ENCODE peak calls at places on chromosomes 16 and 17, in seven cellular contexts. G is psoas muscle; Z is immature natural killer cell; R is CD8-positive, alpha-beta memory T cell; Q is spleen; X is hippocampal formation; F is posterior cingulate gyrus. P is an unnamed sample.
A peak's percentile ranks its signal among the peaks of the same experiment; 100 is the strongest.

GRCh38 chr16:62225675-62226074 is 189.4 kb upstream of the CDH8 start:
- DNase-seq in G (peak; percentile 61), Z (no peak), R (no peak), Q (no peak), X (peak; percentile 11), F (peak; percentile 78), P (no peak)

GRCh38 chr17:8869416-8869815 is 1.9 kb upstream of the PIK3R6 start:
- DNase-seq in G (no peak), Z (no peak), R (peak; percentile 9), Q (no peak), X (no peak), F (no peak), P (no peak)

GRCh38 chr17:49434821-49435581 is 20.3 kb upstream of the PHB1 start:
- DNase-seq in G (no peak), Z (peak; percentile 42), R (peak; percentile 60), Q (no peak), X (no peak), F (peak; percentile 57), P (no peak)

GRCh38 chr16:30482366-30482765 is 9.8 kb downstream of the ITGAL start:
- DNase-seq in G (no peak), Z (no peak), R (no peak), Q (no peak), X (no peak), F (no peak), P (no peak)

GRCh38 chr16:359067-359763 is 6.7 kb upstream of the AXIN1 start:
- DNase-seq in G (no peak), Z (no peak), R (no peak), Q (peak; percentile 79), X (no peak), F (no peak), P (no peak)

GRCh38 chr17:38544175-38544838 is 61.4 kb downstream of the SRCIN1 start:
- DNase-seq in G (no peak), Z (no peak), R (no peak), Q (no peak), X (no peak), F (no peak), P (no peak)

GRCh38 chr17:76716146-76716833 is 5.5 kb upstream of the MXRA7 start:
- DNase-seq in G (peak; percentile 76), Z (peak; percentile 89), R (peak; percentile 94), Q (peak; percentile 82), X (no peak), F (no peak), P (no peak)

GRCh38 chr17:67639555-67639954 is 78.2 kb upstream of the NOL11 start:
- DNase-seq in G (no peak), Z (no peak), R (no peak), Q (no peak), X (no peak), F (no peak), P (no peak)

GRCh38 chr16:81210807-81211206 is 27.7 kb upstream of the BCO1 start:
- DNase-seq in G (no peak), Z (no peak), R (no peak), Q (no peak), X (no peak), F (no peak), P (no peak)

GRCh38 chr17:82446124-82446523 is 4.4 kb downstream of the CYBC1 start:
- DNase-seq in G (no peak), Z (no peak), R (no peak), Q (no peak), X (no peak), F (no peak), P (no peak)

GRCh38 chr17:7563115-7563869 is 1.6 kb downstream of the SENP3 start:
- DNase-seq in G (no peak), Z (no peak), R (no peak), Q (no peak), X (no peak), F (no peak), P (no peak)

GRCh38 chr16:49280861-49281331 is 742 bp downstream of the CBLN1 start:
- DNase-seq in G (no peak), Z (no peak), R (no peak), Q (no peak), X (no peak), F (no peak), P (no peak)

GRCh38 chr17:73196500-73196899 is 3.6 kb downstream of the COG1 start:
- DNase-seq in G (peak; percentile 63), Z (no peak), R (no peak), Q (no peak), X (no peak), F (peak; percentile 30), P (no peak)

GRCh38 chr16:54374136-54374535 is 87.5 kb upstream of the IRX3 start:
- DNase-seq in G (no peak), Z (no peak), R (no peak), Q (no peak), X (no peak), F (no peak), P (no peak)

GRCh38 chr17:80970044-80970761 is 21.4 kb upstream of the CHMP6 start:
- DNase-seq in G (peak; percentile 80), Z (peak; percentile 29), R (peak; percentile 61), Q (peak; percentile 89), X (no peak), F (peak; percentile 55), P (peak; percentile 20)

GRCh38 chr17:17221329-17221728 is 15.2 kb upstream of the PLD6 start:
- DNase-seq in G (peak; percentile 41), Z (no peak), R (no peak), Q (peak; percentile 66), X (no peak), F (no peak), P (no peak)